ENCODE peak calls at places on chromosomes 2 and 18, in nine cellular contexts. K, T, W, N, D, U, A, J and R are unnamed samples.

GRCh38 chr18:56532176-56532840 is 106.1 kb downstream of the TXNL1 start:
- DNase-seq in N (no peak), T (no peak), D (no peak), W (no peak), K (no peak), A (no peak), J (no peak), U (no peak), R (no peak)

GRCh38 chr18:64799378-64799777 is 650.5 kb upstream of the LINC00305 start:
- DNase-seq in D (no peak), U (no peak), J (no peak), W (no peak), K (no peak), N (no peak), A (no peak), T (no peak), R (no peak)

GRCh38 chr18:79974025-79974424 is 9.6 kb downstream of the HSBP1L1 start:
- DNase-seq in D (no peak), T (no peak), U (no peak), N (no peak), W (no peak), A (no peak), K (no peak), J (no peak), R (no peak)

GRCh38 chr2:232593931-232594330 is 39.5 kb upstream of the EFHD1 start:
- DNase-seq in W (no peak), A (no peak), K (no peak), D (no peak), T (no peak), J (no peak), U (no peak), N (no peak), R (no peak)

GRCh38 chr2:196170681-196171247 is 614 bp downstream of the STK17B start:
- DNase-seq in U (no peak), J (no peak), K (no peak), N (peak), W (peak), A (peak), T (peak), D (peak), R (peak)

GRCh38 chr2:240629968-240630770 is 4.9 kb downstream of the GPR35 start:
- DNase-seq in W (no peak), D (peak), U (peak), K (no peak), N (peak), A (no peak), J (no peak), T (no peak), R (no peak)

GRCh38 chr2:100818606-100819364 is 1.2 kb upstream of the NPAS2 start:
- DNase-seq in J (no peak), A (peak), W (no peak), T (peak), D (peak), K (no peak), U (peak), N (no peak), R (no peak)

GRCh38 chr2:46435796-46436360 is 43.5 kb upstream of the TMEM247 start:
- DNase-seq in N (no peak), A (no peak), T (no peak), J (no peak), U (no peak), W (no peak), D (no peak), K (no peak), R (no peak)

GRCh38 chr2:15243762-15244161 is 317.4 kb downstream of the NBAS start:
- DNase-seq in J (no peak), T (no peak), A (no peak), N (no peak), W (no peak), D (no peak), K (no peak), U (no peak), R (no peak)

GRCh38 chr2:52844701-52845423 is 922.7 kb upstream of the CHAC2 start:
- DNase-seq in N (no peak), D (no peak), K (no peak), J (no peak), U (no peak), T (no peak), W (no peak), A (no peak), R (no peak)

GRCh38 chr2:172311921-172312345 is 115.5 kb upstream of the ITGA6 start:
- DNase-seq in J (no peak), A (peak), K (no peak), T (no peak), N (peak), W (no peak), D (no peak), U (no peak), R (no peak)

GRCh38 chr2:120638450-120638849 is 97.2 kb upstream of the GLI2 start:
- DNase-seq in D (no peak), K (no peak), T (no peak), J (no peak), U (no peak), W (no peak), N (no peak), A (no peak), R (no peak)

GRCh38 chr2:238987352-238987981 is 139.6 kb downstream of the TWIST2 start:
- DNase-seq in N (no peak), A (no peak), D (no peak), T (no peak), J (no peak), K (no peak), U (no peak), W (no peak), R (no peak)

GRCh38 chr2:88307817-88308216 is 137.7 kb downstream of the THNSL2 start:
- DNase-seq in K (no peak), U (no peak), T (no peak), D (no peak), N (no peak), J (no peak), A (no peak), W (no peak), R (peak)

GRCh38 chr2:116023026-116023425 is 1580.6 kb downstream of the DPP10 start:
- DNase-seq in N (no peak), A (no peak), U (no peak), T (no peak), K (no peak), W (no peak), D (no peak), J (no peak), R (no peak)

GRCh38 chr2:160427629-160428424 is 65.8 kb downstream of the RBMS1 start:
- DNase-seq in U (no peak), D (peak), N (no peak), K (no peak), T (no peak), A (no peak), J (no peak), W (peak), R (peak)

GRCh38 chr2:33603416-33603815 is 4.3 kb upstream of the FAM98A start:
- DNase-seq in W (no peak), J (no peak), N (no peak), T (no peak), A (no peak), U (no peak), D (no peak), K (no peak), R (no peak)

GRCh38 chr2:224884188-224884587 is 158.1 kb downstream of the DOCK10 start:
- DNase-seq in W (no peak), D (peak), T (no peak), K (no peak), U (peak), N (no peak), J (no peak), A (no peak), R (no peak)

GRCh38 chr2:239214725-239215124 is 186.1 kb downstream of the HDAC4 start:
- DNase-seq in N (no peak), A (no peak), D (no peak), K (no peak), U (no peak), T (peak), W (no peak), J (no peak), R (no peak)

GRCh38 chr2:62297642-62298010 is 101.7 kb downstream of the B3GNT2 start:
- DNase-seq in U (no peak), N (no peak), D (peak), T (no peak), K (no peak), W (no peak), J (no peak), A (no peak), R (no peak)

GRCh38 chr2:241373449-241373848 is 17.4 kb downstream of the FARP2 start:
- DNase-seq in U (no peak), T (peak), K (no peak), A (no peak), J (no peak), N (no peak), W (no peak), D (no peak), R (no peak)

GRCh38 chr2:68279691-68280090 is 27.4 kb upstream of the PPP3R1 start:
- DNase-seq in J (no peak), T (no peak), A (no peak), W (no peak), U (no peak), N (no peak), K (no peak), D (peak), R (no peak)

GRCh38 chr2:25480561-25480960 is 138.8 kb upstream of the DNMT3A start:
- DNase-seq in T (no peak), W (no peak), U (no peak), A (no peak), K (no peak), N (no peak), D (no peak), J (no peak), R (no peak)

GRCh38 chr2:172282944-172283343 is 144.4 kb upstream of the ITGA6 start:
- DNase-seq in W (no peak), T (no peak), A (no peak), D (no peak), K (no peak), N (no peak), J (no peak), U (no peak), R (no peak)

GRCh38 chr2:168286535-168286934 is 39.1 kb upstream of the STK39 start:
- DNase-seq in D (no peak), J (no peak), N (no peak), U (no peak), A (no peak), W (no peak), K (no peak), T (no peak), R (no peak)

GRCh38 chr2:68789603-68790002 is 55.0 kb downstream of the ARHGAP25 start:
- DNase-seq in K (no peak), N (no peak), D (no peak), U (no peak), A (no peak), T (no peak), J (no peak), W (no peak), R (no peak)

GRCh38 chr18:75341267-75341666 is 86.2 kb downstream of the SMIM21 start:
- DNase-seq in N (no peak), A (no peak), T (no peak), D (no peak), K (no peak), W (no peak), U (no peak), J (no peak), R (no peak)

GRCh38 chr2:118496870-118497611 is 350.4 kb downstream of the EN1 start:
- DNase-seq in D (no peak), T (no peak), A (no peak), J (no peak), W (no peak), K (no peak), U (no peak), N (no peak), R (no peak)

GRCh38 chr18:44876024-44876423 is 195.3 kb downstream of the SETBP1 start:
- DNase-seq in J (no peak), A (no peak), U (no peak), D (no peak), T (no peak), W (no peak), N (no peak), K (no peak), R (no peak)

GRCh38 chr18:30765247-30765646 is 277.3 kb downstream of the DSC3 start:
- DNase-seq in N (no peak), J (no peak), K (no peak), D (no peak), U (no peak), A (no peak), W (no peak), T (no peak), R (no peak)

GRCh38 chr2:100278986-100279385 is 43.3 kb downstream of the LONRF2 start:
- DNase-seq in J (no peak), A (no peak), T (no peak), W (no peak), D (no peak), U (no peak), N (no peak), K (no peak), R (peak)

GRCh38 chr2:56523815-56524214 is 340.0 kb downstream of the CCDC85A start:
- DNase-seq in D (no peak), W (no peak), N (no peak), A (no peak), K (no peak), J (no peak), U (no peak), T (no peak), R (no peak)

GRCh38 chr2:47307066-47307465 is 95.9 kb upstream of the MSH2 start:
- DNase-seq in D (no peak), K (no peak), A (no peak), U (no peak), T (no peak), J (no peak), N (no peak), W (no peak), R (no peak)

GRCh38 chr2:69366-70344 is 23.4 kb upstream of the FAM110C start:
- DNase-seq in T (no peak), N (no peak), A (peak), J (no peak), D (no peak), U (no peak), W (no peak), K (no peak), R (no peak)

GRCh38 chr18:77177009-77177408 is 44.4 kb upstream of the MBP start:
- DNase-seq in K (no peak), U (no peak), W (no peak), N (no peak), A (no peak), D (no peak), J (no peak), T (no peak), R (no peak)

GRCh38 chr2:43356774-43357173 is 130.4 kb upstream of the ZFP36L2 start:
- DNase-seq in N (no peak), U (no peak), W (no peak), T (no peak), D (no peak), A (no peak), K (no peak), J (no peak), R (no peak)

GRCh38 chr18:35343488-35343935 is 708 bp downstream of the ZNF24 start:
- DNase-seq in A (no peak), N (no peak), D (no peak), T (no peak), U (no peak), J (no peak), K (no peak), W (no peak), R (no peak)